ENCODE peak calls at places on chromosomes 12 and 14, in four cellular contexts. One of them, this sample, is unnamed.
A peak's percentile ranks its signal among the peaks of the same experiment; 100 is the strongest.

GRCh38 chr12:70609203-70609602 is 28.0 kb downstream of the PTPRB start:
- DNase-seq in CD4-positive, alpha-beta T cell: no peak
- DNase-seq in iris pigment epithelial cell: no peak
- DNase-seq in heart left ventricle: no peak
- DNase-seq in this sample: no peak

GRCh38 chr14:26330982-26331381 is 266.9 kb downstream of the NOVA1 start:
- DNase-seq in iris pigment epithelial cell: no peak
- DNase-seq in CD4-positive, alpha-beta T cell: no peak
- DNase-seq in heart left ventricle: no peak
- DNase-seq in this sample: no peak

GRCh38 chr12:16454481-16454880 is 107.0 kb downstream of the MGST1 start:
- DNase-seq in heart left ventricle: no peak
- DNase-seq in CD4-positive, alpha-beta T cell: no peak
- DNase-seq in iris pigment epithelial cell: peak; percentile 57
- DNase-seq in this sample: no peak

GRCh38 chr12:131923260-131923659 is 5.8 kb upstream of the PUS1 start:
- DNase-seq in heart left ventricle: peak; percentile 33
- DNase-seq in iris pigment epithelial cell: no peak
- DNase-seq in CD4-positive, alpha-beta T cell: no peak
- DNase-seq in this sample: no peak

GRCh38 chr12:127926004-127926403 is 341.0 kb upstream of the TMEM132C start:
- DNase-seq in CD4-positive, alpha-beta T cell: no peak
- DNase-seq in heart left ventricle: no peak
- DNase-seq in iris pigment epithelial cell: peak; percentile 38
- DNase-seq in this sample: peak; percentile 36

GRCh38 chr12:46964496-46965098 is 114.8 kb upstream of the PCED1B start:
- DNase-seq in iris pigment epithelial cell: peak; percentile 62
- DNase-seq in heart left ventricle: peak; percentile 33
- DNase-seq in CD4-positive, alpha-beta T cell: no peak
- DNase-seq in this sample: peak; percentile 62

GRCh38 chr12:9869307-9870161 is at the start of gene CLEC2B:
- DNase-seq in heart left ventricle: no peak
- DNase-seq in CD4-positive, alpha-beta T cell: no peak
- DNase-seq in iris pigment epithelial cell: peak; percentile 96
- DNase-seq in this sample: peak; percentile 94

GRCh38 chr12:25328082-25328712 is 77.5 kb upstream of the KRAS start:
- DNase-seq in iris pigment epithelial cell: peak; percentile 77
- DNase-seq in heart left ventricle: no peak
- DNase-seq in CD4-positive, alpha-beta T cell: no peak
- DNase-seq in this sample: peak; percentile 60

GRCh38 chr12:55019784-55020183 is at the start of gene NEUROD4:
- DNase-seq in heart left ventricle: peak; percentile 46
- DNase-seq in iris pigment epithelial cell: peak; percentile 84
- DNase-seq in CD4-positive, alpha-beta T cell: no peak
- DNase-seq in this sample: peak; percentile 60

GRCh38 chr12:53208877-53209463 is 1.9 kb upstream of the ITGB7 start:
- DNase-seq in heart left ventricle: no peak
- DNase-seq in iris pigment epithelial cell: no peak
- DNase-seq in CD4-positive, alpha-beta T cell: no peak
- DNase-seq in this sample: no peak

GRCh38 chr14:101551729-101552595 is 9.3 kb upstream of the DIO3 start:
- DNase-seq in CD4-positive, alpha-beta T cell: no peak
- DNase-seq in heart left ventricle: no peak
- DNase-seq in iris pigment epithelial cell: no peak
- DNase-seq in this sample: no peak

This sample was measured in mesenchymal stem cell.